ENCODE peak calls at places on chromosomes 1 and 21, in six cellular contexts. L is WTC11; Z is activated T-cell treated with anti-CD3 and anti-CD28 coated beads, Interleukin-2, amount 50 U/mL, for 4 hours; G is pancreas; F is endodermal cell; X is body of pancreas. A is an unnamed sample.

GRCh38 chr1:6762060-6762459 is 23.2 kb upstream of the CAMTA1 start:
- DNase-seq in L (no peak), Z (no peak), G (no peak), F (no peak), X (no peak), A (no peak)

GRCh38 chr1:238252033-238252802 is 361.5 kb upstream of the ZP4 start:
- DNase-seq in L (peak; percentile 80), Z (no peak), G (peak; percentile 40), F (peak; percentile 91), X (peak; percentile 86), A (no peak)

GRCh38 chr1:85585845-85586244 is 5.3 kb downstream of the CCN1 start:
- DNase-seq in L (no peak), Z (no peak), G (no peak), F (no peak), X (no peak), A (no peak)

GRCh38 chr1:213127074-213127473 is 76.0 kb downstream of the RPS6KC1 start:
- DNase-seq in L (no peak), Z (no peak), G (no peak), F (no peak), X (no peak), A (no peak)

GRCh38 chr21:45236481-45236880 is 51.2 kb downstream of the POFUT2 start:
- DNase-seq in L (no peak), Z (no peak), G (no peak), F (no peak), X (no peak), A (no peak)

GRCh38 chr21:44653656-44654575 is 543 bp downstream of the KRTAP12-4 start:
- DNase-seq in L (no peak), Z (no peak), G (no peak), F (no peak), X (no peak), A (no peak)

GRCh38 chr1:27655151-27655929 is 16.7 kb downstream of the IFI6 start:
- DNase-seq in L (no peak), Z (no peak), G (no peak), F (peak; percentile 72), X (peak; percentile 13), A (no peak)

GRCh38 chr1:9785406-9785805 is 38.4 kb downstream of the CLSTN1 start:
- DNase-seq in L (no peak), Z (no peak), G (no peak), F (no peak), X (no peak), A (no peak)

GRCh38 chr21:22374218-22374969 is 1376.2 kb downstream of the NCAM2 start:
- DNase-seq in L (peak; percentile 27), Z (no peak), G (no peak), F (peak; percentile 90), X (peak; percentile 40), A (no peak)

GRCh38 chr21:8988696-8989095 is 1532.7 kb upstream of the TPTE start:
- DNase-seq in L (no peak), Z (no peak), G (no peak), F (no peak), X (no peak), A (no peak)

GRCh38 chr1:194755241-194755953 is 1569.0 kb upstream of the B3GALT2 start:
- DNase-seq in L (no peak), Z (no peak), G (no peak), F (no peak), X (no peak), A (no peak)

GRCh38 chr1:27928216-27928954 is 6.4 kb upstream of the SMPDL3B start:
- DNase-seq in L (peak; percentile 34), Z (no peak), G (no peak), F (no peak), X (no peak), A (no peak)

GRCh38 chr21:42429021-42429420 is 25.3 kb downstream of the UBASH3A start:
- DNase-seq in L (no peak), Z (no peak), G (no peak), F (no peak), X (no peak), A (no peak)

GRCh38 chr1:89312572-89312971 is 39.9 kb upstream of the GBP5 start:
- DNase-seq in L (no peak), Z (no peak), G (no peak), F (no peak), X (no peak), A (no peak)

GRCh38 chr21:34935452-34935851 is 113.7 kb downstream of the RUNX1 start:
- DNase-seq in L (no peak), Z (no peak), G (no peak), F (no peak), X (no peak), A (no peak)

A was measured in coronary artery.